ENCODE peak calls at places on chromosome 19, in five cellular contexts. W, C, M, Q and O are unnamed samples.
A peak's percentile ranks its signal among the peaks of the same experiment; 100 is the strongest.

GRCh38 chr19:34220472-34221063 is 33.8 kb upstream of the GARRE1 start:
- DNase-seq in W (peak; percentile 81), C (peak; percentile 59), M (peak; percentile 18), Q (peak; percentile 68), O (peak; percentile 66)

GRCh38 chr19:47363758-47364529 is 14.8 kb downstream of the DHX34 start:
- DNase-seq in W (peak; percentile 78), C (no peak), M (no peak), Q (no peak), O (peak; percentile 18)

GRCh38 chr19:48963371-48964204 is 1.5 kb upstream of the FTL start:
- DNase-seq in W (peak; percentile 73), C (no peak), M (peak; percentile 55), Q (no peak), O (peak; percentile 68)

GRCh38 chr19:5336195-5336965 is 4.2 kb downstream of the PTPRS start:
- DNase-seq in W (no peak), C (no peak), M (peak; percentile 6), Q (no peak), O (no peak)

GRCh38 chr19:15300533-15301194 is 31.7 kb downstream of the BRD4 start:
- DNase-seq in W (peak; percentile 86), C (no peak), M (no peak), Q (no peak), O (no peak)

GRCh38 chr19:611506-611869 is 21.8 kb downstream of the HCN2 start:
- DNase-seq in W (peak; percentile 94), C (no peak), M (no peak), Q (no peak), O (no peak)

GRCh38 chr19:32018014-32018413 is 327.4 kb upstream of the ZNF507 start:
- DNase-seq in W (peak; percentile 58), C (no peak), M (no peak), Q (no peak), O (no peak)

GRCh38 chr19:45172611-45173208 is 5.3 kb downstream of the TRAPPC6A start:
- DNase-seq in W (no peak), C (no peak), M (no peak), Q (no peak), O (no peak)

GRCh38 chr19:38417544-38418506 is 8.2 kb downstream of the RASGRP4 start:
- DNase-seq in W (no peak), C (no peak), M (no peak), Q (no peak), O (peak; percentile 52)

GRCh38 chr19:1860133-1860775 is 3.1 kb downstream of the KLF16 start:
- DNase-seq in W (peak; percentile 75), C (peak; percentile 54), M (no peak), Q (no peak), O (peak; percentile 60)